ENCODE peak calls at places on chromosomes 7 and 10, in four cellular contexts. C is K562, O is SK-N-SH, Y is GM12878. G is an unnamed sample.

GRCh38 chr10:51117794-51118193 is 43.5 kb downstream of the PRKG1 start:
- DNase-seq in C (no peak), O (no peak), Y (no peak), G (no peak)

GRCh38 chr10:122548699-122549098 is 11.9 kb upstream of the DMBT1 start:
- DNase-seq in C (no peak), O (no peak), Y (no peak), G (no peak)

GRCh38 chr10:17782921-17783665 is 26.1 kb upstream of the MRC1 start:
- DNase-seq in C (no peak), O (no peak), Y (no peak), G (no peak)

GRCh38 chr7:47233996-47234395 is 347.9 kb downstream of the TNS3 start:
- DNase-seq in C (no peak), O (no peak), Y (no peak), G (no peak)

GRCh38 chr10:30070001-30070759 is 10.8 kb upstream of the JCAD start:
- DNase-seq in C (peak), O (peak), Y (no peak), G (no peak)

GRCh38 chr7:37040330-37040729 is 316.0 kb upstream of the AOAH start:
- DNase-seq in C (no peak), O (no peak), Y (no peak), G (no peak)

GRCh38 chr10:4260483-4260882 is 475.5 kb upstream of the KLF6 start:
- DNase-seq in C (no peak), O (no peak), Y (no peak), G (no peak)

GRCh38 chr10:6583447-6583846 is 3.4 kb upstream of the PRKCQ start:
- DNase-seq in C (peak), O (no peak), Y (no peak), G (no peak)

GRCh38 chr10:4501306-4501705 is 324.7 kb upstream of the AKR1E2 start:
- DNase-seq in C (no peak), O (no peak), Y (no peak), G (no peak)

GRCh38 chr7:158648787-158649186 is 55.8 kb downstream of the NCAPG2 start:
- DNase-seq in C (no peak), O (no peak), Y (no peak), G (no peak)

DNA sequence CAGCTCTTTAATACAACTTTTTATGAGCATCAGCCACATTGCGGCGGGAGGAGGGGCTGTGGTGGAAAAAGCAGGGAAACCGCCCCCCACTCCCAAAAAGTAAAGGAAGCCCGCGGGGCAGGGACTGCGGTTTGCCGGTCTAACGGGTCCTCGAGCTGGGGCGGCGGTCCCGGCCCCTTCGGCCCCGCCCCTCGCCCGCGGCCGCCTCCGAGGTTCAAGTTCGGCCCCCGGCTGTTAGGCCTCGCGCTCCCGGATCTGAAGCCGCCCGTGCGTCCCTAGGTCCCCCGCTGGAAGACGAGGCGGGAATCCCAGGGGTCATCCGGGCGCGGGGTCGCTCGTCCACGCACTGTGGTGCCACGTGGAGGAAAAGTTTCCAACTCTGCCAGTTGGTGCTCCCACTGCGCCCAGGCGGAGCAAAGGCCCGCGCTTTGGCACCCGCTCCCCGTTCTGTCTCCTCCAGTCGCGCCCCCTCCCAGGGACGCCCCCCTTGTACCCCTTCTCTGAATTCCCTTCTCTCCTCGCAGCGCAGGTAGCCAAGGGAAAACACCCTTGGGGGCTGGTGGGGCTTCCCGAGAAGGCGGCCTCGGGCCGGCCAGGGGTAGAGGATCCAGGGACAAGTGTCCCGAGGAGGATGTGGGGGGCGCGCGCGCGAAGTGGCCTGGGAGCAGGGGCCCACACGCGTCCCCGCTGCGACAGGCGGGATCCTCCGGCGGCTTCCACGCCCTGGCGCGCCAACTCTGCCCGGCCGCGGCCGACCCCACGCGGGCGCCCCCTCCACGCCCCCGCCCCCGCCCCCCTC is 798 bp upstream of the AUTS2 start:
- DNase-seq in C (no peak), O (peak), Y (no peak), G (peak)
- TF ChIP-seq USF1 in C (no peak), O (peak), Y (no peak), G (no peak)

DNA sequence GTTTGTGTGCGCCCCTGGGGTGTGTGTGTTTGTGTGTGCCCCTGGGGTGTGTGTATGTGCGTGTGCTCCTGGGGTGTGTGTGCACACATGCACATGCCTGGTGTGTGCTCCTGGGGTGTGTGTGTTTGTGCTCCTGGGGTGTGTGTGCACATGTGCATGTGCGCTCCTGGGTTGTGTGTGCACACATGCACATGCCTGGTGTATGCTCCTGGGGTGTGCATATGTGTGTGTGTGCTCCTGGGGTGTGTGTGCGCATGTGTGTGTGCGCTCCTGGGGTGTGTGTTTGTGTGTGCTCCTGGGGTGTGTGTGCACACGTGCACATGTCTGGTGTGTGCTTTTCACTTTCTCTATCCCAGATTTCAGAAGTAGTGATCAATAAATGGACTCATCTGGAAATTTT is 321.0 kb downstream of the WDR37 start:
- DNase-seq in C (no peak), O (no peak), Y (no peak), G (no peak)
- TF ChIP-seq USF1 in C (no peak), O (no peak), Y (no peak), G (no peak)

GRCh38 chr7:95684037-95684436 is 87.7 kb upstream of the PDK4 start:
- DNase-seq in C (peak), O (no peak), Y (no peak), G (no peak)
- TF ChIP-seq USF1 in C (no peak), O (no peak), Y (no peak), G (no peak)

DNA sequence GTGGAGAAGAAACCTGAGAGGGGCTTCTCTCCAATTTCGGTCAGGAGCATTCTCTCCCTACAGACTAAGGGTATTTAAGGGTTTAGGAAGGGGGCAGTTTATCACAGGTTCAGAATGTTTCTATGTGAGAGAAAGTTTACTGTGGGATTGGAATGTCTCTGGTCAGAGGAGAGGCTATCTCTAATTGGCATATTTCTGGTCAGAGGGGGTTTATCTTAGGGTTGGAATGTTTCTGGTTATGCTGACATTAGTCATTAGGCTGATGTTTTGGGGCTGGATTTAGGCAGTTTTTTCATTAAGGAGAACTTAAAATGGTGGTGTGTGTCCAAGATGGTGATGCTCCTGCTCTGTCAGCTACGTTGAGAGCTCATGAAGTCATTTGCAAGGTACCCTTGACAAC is 758.0 kb downstream of the TYW1 start:
- DNase-seq in C (no peak), O (no peak), Y (no peak), G (no peak)
- TF ChIP-seq USF1 in C (no peak), O (no peak), Y (no peak), G (no peak)

GRCh38 chr10:105969884-105970377 is 1194.6 kb downstream of the SORCS1 start:
- DNase-seq in C (no peak), O (no peak), Y (no peak), G (no peak)

GRCh38 chr10:105973252-105973877 is 1191.1 kb downstream of the SORCS1 start:
- DNase-seq in C (no peak), O (peak), Y (no peak), G (no peak)

GRCh38 chr10:105973912-105974311 is 1190.6 kb downstream of the SORCS1 start:
- DNase-seq in C (no peak), O (no peak), Y (no peak), G (no peak)

GRCh38 chr10:105971460-105971859 is 1193.0 kb downstream of the SORCS1 start:
- DNase-seq in C (no peak), O (no peak), Y (no peak), G (no peak)

GRCh38 chr10:105974803-105975456 is 1189.6 kb downstream of the SORCS1 start:
- DNase-seq in C (no peak), O (no peak), Y (no peak), G (peak)
- TF ChIP-seq USF1 in C (no peak), O (no peak), Y (no peak), G (no peak)

GRCh38 chr7:127708788-127709187 is 56.8 kb downstream of the SND1 start:
- DNase-seq in C (peak), O (peak), Y (peak), G (peak)
- TF ChIP-seq USF1 in C (no peak), O (no peak), Y (no peak), G (no peak)

G was measured in WTC11.